ENCODE peak calls at places on chromosomes 2 and 18, in seven cellular contexts. G, Z, X, O, C, L and H are unnamed samples.

GRCh38 chr2:221480251-221480650 is 91.9 kb downstream of the EPHA4 start:
- DNase-seq in G (no peak), Z (no peak), X (no peak), O (no peak), C (no peak), L (no peak), H (no peak)

GRCh38 chr2:188416367-188416766 is 124.7 kb downstream of the GULP1 start:
- DNase-seq in G (no peak), Z (no peak), X (peak), O (no peak), C (no peak), L (no peak), H (no peak)

GRCh38 chr18:23662309-23663263 is at the start of gene ANKRD29:
- DNase-seq in G (no peak), Z (no peak), X (peak), O (no peak), C (no peak), L (peak), H (peak)

GRCh38 chr2:67802824-67803223 is 260.0 kb downstream of the C1D start:
- DNase-seq in G (no peak), Z (no peak), X (no peak), O (no peak), C (no peak), L (no peak), H (no peak)

GRCh38 chr2:42847596-42848151 is 55.3 kb upstream of the HAAO start:
- DNase-seq in G (no peak), Z (no peak), X (no peak), O (no peak), C (no peak), L (no peak), H (no peak)

GRCh38 chr18:33505297-33505696 is 64.8 kb upstream of the CCDC178 start:
- DNase-seq in G (no peak), Z (no peak), X (no peak), O (no peak), C (no peak), L (no peak), H (no peak)

GRCh38 chr2:99662761-99663341 is 173.0 kb upstream of the REV1 start:
- DNase-seq in G (no peak), Z (no peak), X (no peak), O (no peak), C (no peak), L (no peak), H (peak)

GRCh38 chr18:55353806-55354205 is 234.2 kb downstream of the TCF4 start:
- DNase-seq in G (no peak), Z (no peak), X (no peak), O (no peak), C (no peak), L (no peak), H (no peak)

GRCh38 chr2:195352581-195352980 is 304.4 kb upstream of the SLC39A10 start:
- DNase-seq in G (peak), Z (no peak), X (no peak), O (no peak), C (no peak), L (no peak), H (no peak)

GRCh38 chr2:68235090-68235489 is 17.2 kb downstream of the PPP3R1 start:
- DNase-seq in G (no peak), Z (no peak), X (no peak), O (no peak), C (no peak), L (no peak), H (no peak)

GRCh38 chr2:57881998-57882884 is 164.4 kb upstream of the VRK2 start:
- DNase-seq in G (no peak), Z (peak), X (no peak), O (peak), C (no peak), L (no peak), H (no peak)

GRCh38 chr2:172375247-172375646 is 52.1 kb upstream of the ITGA6 start:
- DNase-seq in G (no peak), Z (no peak), X (no peak), O (no peak), C (no peak), L (no peak), H (no peak)

GRCh38 chr18:12361770-12362378 is 15.2 kb downstream of the AFG3L2 start:
- DNase-seq in G (peak), Z (no peak), X (peak), O (no peak), C (no peak), L (no peak), H (no peak)

GRCh38 chr2:95077521-95077807 is 44.1 kb downstream of the MRPS5 start:
- DNase-seq in G (peak), Z (no peak), X (peak), O (no peak), C (no peak), L (no peak), H (no peak)

GRCh38 chr2:96116424-96116878 is at the start of gene ADRA2B:
- DNase-seq in G (peak), Z (peak), X (peak), O (no peak), C (no peak), L (peak), H (peak)

GRCh38 chr2:132816234-132816633 is 146.2 kb upstream of the LYPD1 start:
- DNase-seq in G (no peak), Z (no peak), X (no peak), O (no peak), C (no peak), L (no peak), H (no peak)

GRCh38 chr2:98601532-98602132 is 6.7 kb downstream of the COA5 start:
- DNase-seq in G (peak), Z (peak), X (peak), O (peak), C (no peak), L (no peak), H (peak)

GRCh38 chr2:216013080-216013909 is at the start of gene MREG:
- DNase-seq in G (peak), Z (peak), X (peak), O (peak), C (no peak), L (peak), H (peak)

GRCh38 chr2:107187870-107188269 is 301.9 kb upstream of the ST6GAL2 start:
- DNase-seq in G (no peak), Z (no peak), X (no peak), O (no peak), C (no peak), L (no peak), H (no peak)

GRCh38 chr18:2083691-2084090 is 487.6 kb downstream of the METTL4 start:
- DNase-seq in G (peak), Z (no peak), X (no peak), O (no peak), C (no peak), L (no peak), H (peak)

GRCh38 chr2:196103626-196104025 is 35.0 kb upstream of the DNAH7 start:
- DNase-seq in G (no peak), Z (no peak), X (no peak), O (no peak), C (no peak), L (no peak), H (no peak)

GRCh38 chr2:237327191-237327590 is 86.8 kb downstream of the COL6A3 start:
- DNase-seq in G (no peak), Z (no peak), X (no peak), O (no peak), C (no peak), L (no peak), H (no peak)

DNA sequence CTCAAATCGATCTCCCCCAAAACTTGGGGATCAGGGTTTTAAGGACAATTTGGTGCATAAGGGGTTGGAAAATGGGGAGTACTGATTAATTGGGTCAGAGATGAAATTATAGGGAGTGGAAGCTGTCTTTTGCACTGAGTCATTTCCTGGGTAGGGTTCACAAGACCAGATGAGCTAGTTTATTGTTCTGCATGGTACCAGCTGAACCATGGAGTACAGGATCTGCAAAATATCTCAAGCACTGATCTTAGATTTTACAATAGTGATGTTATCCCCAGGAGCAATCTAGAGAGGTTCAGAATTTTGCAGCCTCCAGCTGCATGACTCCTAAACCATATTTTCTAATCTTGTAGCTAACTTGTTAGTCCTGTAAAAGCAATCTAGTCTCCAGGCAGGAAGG is 73.1 kb downstream of the CPO start:
- DNase-seq in G (no peak), Z (no peak), X (no peak), O (no peak), C (no peak), L (no peak), H (no peak)
- TF ChIP-seq JUND in G (no peak), Z (no peak), X (no peak), O (no peak), C (no peak), L (no peak), H (no peak)

GRCh38 chr2:80199504-80199903 is 105.0 kb downstream of the LRRTM1 start:
- DNase-seq in G (no peak), Z (no peak), X (no peak), O (no peak), C (no peak), L (no peak), H (no peak)

GRCh38 chr2:80209458-80209857 is 95.1 kb downstream of the LRRTM1 start:
- DNase-seq in G (no peak), Z (no peak), X (no peak), O (no peak), C (no peak), L (no peak), H (no peak)

GRCh38 chr2:80205498-80205897 is 99.1 kb downstream of the LRRTM1 start:
- DNase-seq in G (no peak), Z (no peak), X (no peak), O (no peak), C (no peak), L (no peak), H (no peak)
- TF ChIP-seq JUND in G (no peak), Z (no peak), X (no peak), O (no peak), C (no peak), L (no peak), H (no peak)

GRCh38 chr2:138779451-138780440 is at the start of gene NXPH2:
- DNase-seq in G (no peak), Z (no peak), X (peak), O (no peak), C (no peak), L (peak), H (no peak)
- TF ChIP-seq JUND in G (no peak), Z (no peak), X (no peak), O (no peak), C (no peak), L (no peak), H (no peak)

GRCh38 chr2:3664118-3664517 is 6.1 kb downstream of the ALLC start:
- DNase-seq in G (no peak), Z (no peak), X (no peak), O (no peak), C (no peak), L (no peak), H (no peak)

GRCh38 chr2:3665886-3666612 is 8.0 kb downstream of the ALLC start:
- DNase-seq in G (no peak), Z (no peak), X (no peak), O (peak), C (no peak), L (peak), H (no peak)

GRCh38 chr2:3667151-3667631 is 9.2 kb downstream of the ALLC start:
- DNase-seq in G (no peak), Z (no peak), X (peak), O (no peak), C (peak), L (peak), H (no peak)

GRCh38 chr2:3664925-3665324 is 6.9 kb downstream of the ALLC start:
- DNase-seq in G (no peak), Z (no peak), X (no peak), O (peak), C (no peak), L (peak), H (no peak)

DNA sequence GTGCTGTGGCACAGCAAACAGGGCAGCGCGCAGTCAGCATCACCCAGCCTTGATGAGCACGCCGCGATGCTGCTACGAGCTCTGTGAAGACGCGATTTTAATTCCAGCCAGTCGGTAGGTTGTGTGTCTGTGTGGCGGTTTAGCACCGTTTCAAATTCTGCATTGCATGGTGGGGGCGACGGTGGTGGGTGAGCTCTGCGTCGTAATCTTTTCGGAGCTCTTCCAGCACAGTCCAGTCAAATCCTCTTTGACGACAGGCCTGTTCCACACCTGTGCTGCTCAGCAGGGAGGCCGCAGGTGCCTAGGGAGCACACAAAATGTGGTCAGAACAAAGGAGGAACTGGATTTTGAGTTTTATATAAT is 8.6 kb downstream of the ALLC start:
- DNase-seq in G (no peak), Z (no peak), X (no peak), O (no peak), C (no peak), L (no peak), H (no peak)
- TF ChIP-seq JUND in G (no peak), Z (no peak), X (no peak), O (no peak), C (no peak), L (no peak), H (no peak)

GRCh38 chr2:31735716-31736115 is 155.0 kb upstream of the SRD5A2 start:
- DNase-seq in G (no peak), Z (no peak), X (no peak), O (no peak), C (no peak), L (no peak), H (no peak)

GRCh38 chr2:31736695-31737454 is 156.1 kb upstream of the SRD5A2 start:
- DNase-seq in G (no peak), Z (no peak), X (no peak), O (peak), C (no peak), L (no peak), H (peak)

DNA sequence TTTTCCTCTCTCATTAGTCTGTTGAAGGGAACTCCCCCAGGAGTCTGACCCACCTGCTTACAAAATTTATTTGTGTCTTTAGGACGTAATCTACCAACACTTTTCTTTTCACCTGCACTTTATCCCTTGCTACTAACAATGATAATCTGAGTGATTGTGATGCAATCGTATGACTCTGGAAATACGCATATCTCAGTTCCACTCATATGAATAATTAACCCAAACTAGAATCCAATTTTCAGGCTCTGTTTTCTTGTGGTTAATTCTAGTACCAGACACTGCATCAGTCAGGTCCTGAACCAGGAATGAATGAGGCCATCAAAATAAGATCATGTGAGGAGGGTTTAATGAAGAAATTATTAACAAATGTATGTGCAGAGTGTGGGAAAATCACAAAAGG is 158.4 kb upstream of the SRD5A2 start:
- DNase-seq in G (no peak), Z (no peak), X (no peak), O (no peak), C (no peak), L (no peak), H (no peak)
- TF ChIP-seq JUND in G (no peak), Z (no peak), X (no peak), O (no peak), C (no peak), L (no peak), H (no peak)

DNA sequence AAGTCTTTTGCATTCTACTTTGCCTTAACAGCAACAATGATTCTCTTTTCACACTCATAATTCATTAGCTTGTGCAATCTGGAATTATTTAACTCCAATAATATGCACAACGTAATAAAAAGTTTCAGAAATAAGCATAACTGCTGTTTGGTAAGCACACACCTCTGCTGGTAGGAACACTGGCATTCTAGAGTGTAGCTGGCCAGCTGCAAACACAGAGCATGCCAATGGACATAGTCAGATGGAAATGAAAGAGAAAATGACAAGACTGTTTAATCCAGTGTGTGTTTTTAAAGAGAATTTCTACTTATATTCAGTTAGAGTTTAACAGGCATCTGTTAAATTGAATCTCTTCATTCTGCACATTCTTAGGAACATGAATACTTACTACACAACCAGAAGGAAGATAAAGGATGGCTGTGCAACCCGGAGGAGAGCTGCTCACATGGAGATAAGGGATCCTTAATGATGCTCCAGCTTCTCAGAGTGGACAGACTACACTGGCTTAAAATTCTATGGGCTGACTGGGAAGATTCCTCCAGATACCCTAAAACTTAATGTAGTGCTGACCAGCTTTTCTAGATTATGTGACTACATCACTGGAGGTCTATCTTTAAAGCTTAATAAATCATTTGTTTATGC is 94.6 kb upstream of the CHAC2 start:
- DNase-seq in G (peak), Z (no peak), X (no peak), O (no peak), C (no peak), L (no peak), H (no peak)
- TF ChIP-seq JUND in G (no peak), Z (no peak), X (no peak), O (no peak), C (no peak), L (no peak), H (no peak)

DNA sequence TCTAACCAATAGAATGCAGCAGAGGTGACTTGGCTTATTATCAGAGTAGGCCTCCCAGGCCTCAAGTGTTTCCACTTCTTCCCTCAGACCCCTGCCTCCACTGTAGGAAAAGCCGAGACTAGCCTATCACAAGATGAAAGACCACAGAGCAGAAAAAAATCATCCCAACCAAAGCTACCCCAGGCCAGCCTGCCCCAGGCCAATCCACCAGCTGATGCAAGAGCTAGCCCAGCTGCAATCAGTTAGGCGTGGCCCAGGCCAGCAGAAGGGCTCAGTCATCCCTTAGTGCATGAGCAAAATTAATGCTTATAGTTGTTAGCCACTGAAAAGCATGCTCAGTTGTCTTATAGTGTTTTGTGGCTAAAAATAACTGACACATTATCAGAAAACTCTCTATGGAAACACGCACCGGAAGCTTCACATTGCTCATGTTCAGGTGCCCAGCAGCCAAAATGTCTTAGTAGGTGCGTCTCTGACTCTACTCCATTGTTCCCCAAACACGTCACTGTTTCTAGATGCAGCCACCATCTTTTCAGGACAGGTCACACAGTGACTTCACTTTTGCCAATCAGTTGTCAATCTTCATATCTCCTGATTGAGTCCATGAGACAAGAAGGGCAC is 463.9 kb downstream of the FBXO15 start:
- DNase-seq in G (no peak), Z (no peak), X (no peak), O (no peak), C (no peak), L (no peak), H (no peak)
- TF ChIP-seq JUND in G (no peak), Z (no peak), X (no peak), O (no peak), C (no peak), L (no peak), H (no peak)

GRCh38 chr2:226794077-226794670 is 5.4 kb downstream of the IRS1 start:
- DNase-seq in G (no peak), Z (no peak), X (peak), O (no peak), C (no peak), L (no peak), H (no peak)
- TF ChIP-seq JUND in G (no peak), Z (no peak), X (no peak), O (no peak), C (no peak), L (no peak), H (no peak)

GRCh38 chr18:59928201-59928600 is 28.4 kb downstream of the PMAIP1 start:
- DNase-seq in G (no peak), Z (no peak), X (no peak), O (no peak), C (no peak), L (no peak), H (no peak)

GRCh38 chr18:59932401-59932800 is 32.6 kb downstream of the PMAIP1 start:
- DNase-seq in G (no peak), Z (no peak), X (peak), O (no peak), C (no peak), L (no peak), H (no peak)

GRCh38 chr18:59927246-59927825 is 27.5 kb downstream of the PMAIP1 start:
- DNase-seq in G (peak), Z (no peak), X (no peak), O (no peak), C (peak), L (no peak), H (no peak)

GRCh38 chr18:59926131-59926530 is 26.3 kb downstream of the PMAIP1 start:
- DNase-seq in G (no peak), Z (no peak), X (no peak), O (no peak), C (no peak), L (no peak), H (no peak)

GRCh38 chr18:59929621-59930295 is 30.0 kb downstream of the PMAIP1 start:
- DNase-seq in G (no peak), Z (no peak), X (peak), O (no peak), C (no peak), L (no peak), H (no peak)
- TF ChIP-seq JUND in G (no peak), Z (no peak), X (no peak), O (no peak), C (no peak), L (no peak), H (no peak)

GRCh38 chr2:231683292-231683898 is 24.9 kb upstream of the PTMA start:
- DNase-seq in G (no peak), Z (no peak), X (no peak), O (no peak), C (no peak), L (no peak), H (no peak)
- TF ChIP-seq JUND in G (no peak), Z (no peak), X (no peak), O (no peak), C (no peak), L (no peak), H (no peak)